ENCODE peak calls at places on chromosomes 7 and 10, in ten cellular contexts. O is neuronal stem cell, J is activated gamma-delta T cell, C is NCI-H1048, F is HS-27A, R is spleen, G is ELR, S is nephron progenitor cell, A is GM04504, M is dermis microvascular lymphatic vessel endothelial cell. U is an unnamed sample.
A peak's percentile ranks its signal among the peaks of the same experiment; 100 is the strongest.

GRCh38 chr7:131656980-131657725 is 100.7 kb upstream of the PODXL start:
- DNase-seq in R (no peak), M (no peak), G (no peak), C (no peak), O (no peak), S (no peak), F (no peak), J (no peak), A (no peak), U (no peak)

GRCh38 chr10:44713307-44713706 is 197.8 kb upstream of the TMEM72 start:
- DNase-seq in J (no peak), S (no peak), C (no peak), A (no peak), M (no peak), G (no peak), O (no peak), F (no peak), R (no peak), U (no peak)

GRCh38 chr10:120941468-120941867 is 90.3 kb downstream of the WDR11 start:
- DNase-seq in C (no peak), R (no peak), S (no peak), O (no peak), F (no peak), G (no peak), M (no peak), J (no peak), A (no peak), U (no peak)

GRCh38 chr7:34208878-34209621 is 303.7 kb downstream of the BMPER start:
- DNase-seq in J (no peak), O (no peak), G (no peak), S (no peak), C (no peak), F (no peak), R (no peak), M (no peak), A (no peak), U (no peak)

GRCh38 chr10:44233561-44234470 is 151.1 kb downstream of the CXCL12 start:
- DNase-seq in S (peak; percentile 81), C (no peak), R (no peak), O (peak; percentile 79), G (no peak), M (no peak), F (no peak), A (no peak), J (no peak), U (no peak)

GRCh38 chr10:1400129-1400865 is 337.0 kb downstream of the ADARB2 start:
- DNase-seq in F (no peak), R (no peak), A (no peak), O (no peak), J (no peak), S (no peak), M (no peak), G (no peak), C (no peak), U (no peak)

GRCh38 chr7:19747740-19748339 is 25.6 kb downstream of the TMEM196 start:
- DNase-seq in O (peak; percentile 37), C (peak; percentile 3), F (no peak), G (peak; percentile 66), R (no peak), M (peak; percentile 32), S (peak; percentile 3), A (no peak), J (no peak), U (peak; percentile 26)

GRCh38 chr10:91022924-91023707 is 102.2 kb upstream of the ANKRD1 start:
- DNase-seq in C (no peak), A (no peak), O (no peak), G (no peak), M (no peak), F (no peak), J (no peak), S (no peak), R (no peak), U (no peak)

GRCh38 chr10:3323865-3324498 is 151.4 kb upstream of the PITRM1 start:
- DNase-seq in C (no peak), J (no peak), S (no peak), F (no peak), G (peak; percentile 90), O (no peak), R (no peak), A (peak; percentile 60), M (no peak), U (peak; percentile 76)

GRCh38 chr10:84493951-84494848 is 165.8 kb downstream of the CCSER2 start:
- DNase-seq in O (no peak), F (peak; percentile 69), G (peak; percentile 84), M (peak; percentile 51), S (no peak), J (no peak), C (no peak), A (no peak), R (no peak), U (peak; percentile 10)

GRCh38 chr7:75638607-75639070 is 100.1 kb downstream of the HIP1 start:
- DNase-seq in J (no peak), R (peak; percentile 86), G (peak; percentile 56), C (no peak), S (peak; percentile 76), F (no peak), M (peak; percentile 50), A (no peak), O (peak; percentile 63), U (no peak)

GRCh38 chr10:22334414-22335203 is 10.7 kb upstream of the SPAG6 start:
- DNase-seq in A (no peak), F (no peak), J (peak; percentile 17), G (no peak), M (no peak), R (peak; percentile 82), C (no peak), S (peak; percentile 60), O (peak; percentile 57), U (no peak)

GRCh38 chr10:17077251-17077904 is 52.2 kb downstream of the CUBN start:
- DNase-seq in S (no peak), A (no peak), J (no peak), G (peak; percentile 53), R (no peak), F (no peak), C (no peak), M (no peak), O (no peak), U (no peak)

GRCh38 chr10:121559321-121559720 is 38.9 kb downstream of the FGFR2 start:
- DNase-seq in F (no peak), M (no peak), A (no peak), R (no peak), O (no peak), C (no peak), G (no peak), S (no peak), J (no peak), U (no peak)

GRCh38 chr10:112724404-112724991 is 225.5 kb upstream of the TCF7L2 start:
- DNase-seq in G (no peak), M (no peak), A (no peak), R (no peak), C (no peak), S (peak; percentile 11), F (no peak), J (no peak), O (no peak), U (no peak)

GRCh38 chr10:132989476-132990415 is 47.4 kb upstream of the CFAP46 start:
- DNase-seq in M (no peak), R (peak; percentile 58), A (no peak), C (no peak), G (no peak), O (no peak), S (no peak), J (no peak), F (no peak), U (no peak)

GRCh38 chr7:37927739-37928444 is 7.5 kb downstream of the EPDR1 start:
- DNase-seq in R (no peak), G (no peak), S (no peak), O (no peak), J (no peak), M (no peak), C (no peak), F (no peak), A (no peak), U (peak; percentile 59)